ENCODE peak calls at places on chromosomes 1 and 21, in nine cellular contexts. R is stomach, V is BJ, J is fibroblast of lung, O is ovary, L is lower leg skin, A is endothelial cell of umbilical vein, Z is IMR-90, M is psoas muscle. Q is an unnamed sample.

GRCh38 chr21:45098867-45099266 is 24.5 kb downstream of the ADARB1 start:
- DNase-seq in J (no peak), O (no peak), Z (no peak), R (no peak), M (no peak), V (no peak), A (peak), L (no peak), Q (peak)

GRCh38 chr21:45255381-45256020 is 32.2 kb downstream of the POFUT2 start:
- DNase-seq in R (no peak), L (no peak), V (no peak), J (no peak), O (no peak), M (peak), Z (no peak), A (no peak), Q (no peak)

GRCh38 chr1:1198423-1199140 is 7.8 kb downstream of the TNFRSF18 start:
- DNase-seq in V (no peak), M (peak), Z (no peak), J (no peak), O (peak), A (no peak), L (no peak), R (no peak), Q (no peak)

GRCh38 chr1:97654866-97655265 is 266.0 kb downstream of the DPYD start:
- DNase-seq in J (no peak), M (no peak), Z (no peak), R (no peak), L (no peak), V (no peak), O (no peak), A (no peak), Q (no peak)

GRCh38 chr1:34985063-34985770 is at the start of gene TMEM35B:
- DNase-seq in L (peak), Z (peak), J (peak), O (peak), A (peak), V (no peak), M (peak), R (peak), Q (peak)

GRCh38 chr1:98323906-98324358 is 337.6 kb upstream of the SNX7 start:
- DNase-seq in Z (peak), L (no peak), M (no peak), O (no peak), J (peak), A (peak), R (peak), V (peak), Q (peak)

GRCh38 chr21:29296452-29296851 is 2.3 kb upstream of the BACH1 start:
- DNase-seq in A (no peak), V (no peak), J (no peak), R (no peak), L (no peak), M (no peak), O (no peak), Z (no peak), Q (no peak)

GRCh38 chr1:100597069-100597741 is 59.3 kb downstream of the GPR88 start:
- DNase-seq in O (no peak), R (no peak), Z (peak), J (peak), L (no peak), M (no peak), V (peak), A (peak), Q (peak)

GRCh38 chr21:33541105-33541711 is 709 bp downstream of the GART start:
- DNase-seq in A (no peak), R (no peak), V (no peak), M (no peak), J (peak), O (peak), Z (peak), L (no peak), Q (peak)

GRCh38 chr1:157091668-157092273 is 7.8 kb downstream of the ETV3L start:
- DNase-seq in V (no peak), O (no peak), R (no peak), L (no peak), Z (no peak), M (no peak), J (no peak), A (no peak), Q (no peak)

GRCh38 chr1:230495891-230496385 is 69.8 kb upstream of the PGBD5 start:
- DNase-seq in L (no peak), V (no peak), Z (no peak), A (no peak), M (no peak), R (peak), J (no peak), O (no peak), Q (peak)

GRCh38 chr1:45536886-45537285 is 13.7 kb upstream of the AKR1A1 start:
- DNase-seq in R (no peak), A (no peak), O (no peak), V (no peak), M (no peak), L (no peak), Z (no peak), J (no peak), Q (no peak)

GRCh38 chr1:157154940-157155514 is 16.8 kb upstream of the ETV3 start:
- DNase-seq in L (no peak), A (peak), M (peak), J (peak), V (no peak), O (peak), Z (peak), R (peak), Q (peak)

GRCh38 chr1:184889902-184890301 is 84.4 kb downstream of the NIBAN1 start:
- DNase-seq in A (no peak), Z (no peak), R (no peak), V (no peak), L (no peak), M (no peak), O (no peak), J (no peak), Q (no peak)

GRCh38 chr1:111592389-111593361 is 26.9 kb upstream of the RAP1A start:
- DNase-seq in Z (peak), V (peak), A (peak), M (peak), O (peak), J (peak), L (peak), R (peak), Q (peak)

GRCh38 chr1:66981679-66982078 is 56.9 kb downstream of the MIER1 start:
- DNase-seq in Z (peak), V (no peak), R (no peak), O (no peak), L (no peak), M (no peak), A (no peak), J (peak), Q (peak)

GRCh38 chr1:94522304-94522703 is 19.3 kb downstream of the F3 start:
- DNase-seq in R (no peak), Z (peak), A (peak), L (no peak), O (no peak), M (no peak), J (peak), V (no peak), Q (peak)

GRCh38 chr1:1833916-1834325 is 55.7 kb upstream of the NADK start:
- DNase-seq in M (no peak), O (no peak), L (no peak), Z (peak), A (no peak), R (no peak), J (no peak), V (no peak), Q (no peak)

GRCh38 chr1:224542783-224543440 is 73.2 kb upstream of the CNIH3 start:
- DNase-seq in O (no peak), Z (peak), R (no peak), V (peak), A (peak), L (no peak), J (peak), M (no peak), Q (peak)

GRCh38 chr21:27480841-27481261 is 514.0 kb upstream of the ADAMTS5 start:
- DNase-seq in L (no peak), Z (peak), O (no peak), V (no peak), J (no peak), A (no peak), R (no peak), M (no peak), Q (peak)

GRCh38 chr1:228140724-228141081 is 624 bp downstream of the GUK1 start:
- DNase-seq in J (no peak), Z (no peak), R (no peak), M (no peak), V (no peak), A (no peak), L (no peak), O (no peak), Q (peak)

GRCh38 chr1:4965346-4965726 is 310.9 kb downstream of the AJAP1 start:
- DNase-seq in Z (no peak), M (no peak), L (no peak), A (no peak), R (no peak), O (no peak), J (no peak), V (no peak), Q (no peak)

GRCh38 chr1:87555366-87555765 is 226.7 kb downstream of the LMO4 start:
- DNase-seq in V (no peak), O (no peak), R (no peak), Z (no peak), M (no peak), L (no peak), J (no peak), A (no peak), Q (no peak)

GRCh38 chr1:221105578-221105977 is 226.3 kb downstream of the HLX start:
- DNase-seq in L (no peak), A (no peak), J (no peak), V (no peak), M (no peak), Z (no peak), O (no peak), R (no peak), Q (no peak)

GRCh38 chr1:116557323-116557878 is 13.4 kb downstream of the CD58 start:
- DNase-seq in Z (no peak), V (no peak), J (no peak), A (no peak), M (no peak), R (no peak), O (no peak), L (no peak), Q (no peak)
- H3K4me3 ChIP-seq in Z (no peak), V (no peak), J (no peak), A (no peak), M (no peak), R (no peak), O (no peak), L (no peak), Q (no peak)

GRCh38 chr1:91026777-91027176 is 4.9 kb upstream of the ZNF644 start:
- DNase-seq in V (no peak), A (peak), J (peak), L (no peak), R (no peak), Z (peak), O (no peak), M (no peak), Q (peak)
- TF ChIP-seq CTCF in V (peak), A (no peak), J (peak), L (no peak), R (no peak), Z (peak), O (no peak), M (no peak), Q (peak)

GRCh38 chr1:200958597-200958996 is 63.9 kb downstream of the INAVA start:
- DNase-seq in Z (no peak), O (no peak), V (no peak), R (no peak), M (no peak), A (no peak), L (peak), J (no peak), Q (no peak)
- H3K4me3 ChIP-seq in Z (no peak), O (no peak), V (no peak), R (no peak), M (no peak), A (no peak), L (no peak), J (no peak), Q (no peak)

GRCh38 chr1:7538033-7538432 is 233.1 kb upstream of the VAMP3 start:
- DNase-seq in Z (peak), V (no peak), M (peak), A (peak), R (no peak), O (no peak), J (peak), L (no peak), Q (no peak)

GRCh38 chr1:7540816-7541215 is 230.3 kb upstream of the VAMP3 start:
- DNase-seq in L (no peak), J (no peak), A (no peak), R (no peak), M (peak), Z (no peak), V (no peak), O (no peak), Q (no peak)

GRCh38 chr1:7536891-7537591 is 234.1 kb upstream of the VAMP3 start:
- DNase-seq in O (no peak), R (no peak), J (no peak), Z (no peak), A (no peak), L (no peak), V (no peak), M (peak), Q (no peak)

GRCh38 chr1:7539772-7540175 is 231.3 kb upstream of the VAMP3 start:
- DNase-seq in J (no peak), V (no peak), L (no peak), M (peak), O (no peak), A (peak), Z (peak), R (peak), Q (no peak)

GRCh38 chr1:7538849-7539771 is 232.0 kb upstream of the VAMP3 start:
- DNase-seq in Z (no peak), L (no peak), A (no peak), V (no peak), J (no peak), R (no peak), O (no peak), M (peak), Q (no peak)
- TF ChIP-seq CTCF in Z (no peak), L (no peak), A (no peak), V (no peak), J (peak), R (no peak), O (no peak), M (no peak), Q (no peak)

GRCh38 chr1:222767152-222767571 is 30.2 kb downstream of the FAM177B start:
- DNase-seq in O (no peak), A (no peak), J (no peak), R (no peak), V (no peak), M (no peak), L (no peak), Z (no peak), Q (no peak)

GRCh38 chr1:222757673-222758268 is 20.8 kb downstream of the FAM177B start:
- DNase-seq in Z (no peak), A (no peak), V (no peak), M (no peak), J (peak), O (no peak), R (no peak), L (no peak), Q (peak)

DNA sequence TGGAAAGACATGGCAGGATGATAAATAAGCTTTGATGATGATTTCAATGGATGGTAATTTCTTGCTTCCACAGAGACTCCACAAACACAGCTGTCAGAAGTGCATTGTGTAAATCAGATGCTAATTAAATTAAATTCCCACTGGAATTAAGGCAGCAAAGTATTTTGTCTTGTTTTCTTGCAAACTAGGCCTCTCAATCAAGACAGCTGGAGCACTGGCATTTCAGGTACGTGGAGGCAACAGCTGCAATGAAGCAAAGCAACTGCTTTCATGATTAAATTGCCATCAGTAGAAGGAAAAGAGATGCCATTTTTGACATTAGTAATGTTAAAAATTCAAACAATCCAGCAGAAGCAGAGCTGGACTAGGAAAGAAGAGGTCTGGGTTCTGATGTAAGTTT is 24.2 kb downstream of the FAM177B start:
- DNase-seq in R (no peak), O (no peak), M (no peak), A (no peak), V (no peak), J (no peak), Z (no peak), L (no peak), Q (no peak)
- H3K4me3 ChIP-seq in R (no peak), O (no peak), M (no peak), A (no peak), V (no peak), J (no peak), Z (no peak), L (no peak), Q (no peak)

DNA sequence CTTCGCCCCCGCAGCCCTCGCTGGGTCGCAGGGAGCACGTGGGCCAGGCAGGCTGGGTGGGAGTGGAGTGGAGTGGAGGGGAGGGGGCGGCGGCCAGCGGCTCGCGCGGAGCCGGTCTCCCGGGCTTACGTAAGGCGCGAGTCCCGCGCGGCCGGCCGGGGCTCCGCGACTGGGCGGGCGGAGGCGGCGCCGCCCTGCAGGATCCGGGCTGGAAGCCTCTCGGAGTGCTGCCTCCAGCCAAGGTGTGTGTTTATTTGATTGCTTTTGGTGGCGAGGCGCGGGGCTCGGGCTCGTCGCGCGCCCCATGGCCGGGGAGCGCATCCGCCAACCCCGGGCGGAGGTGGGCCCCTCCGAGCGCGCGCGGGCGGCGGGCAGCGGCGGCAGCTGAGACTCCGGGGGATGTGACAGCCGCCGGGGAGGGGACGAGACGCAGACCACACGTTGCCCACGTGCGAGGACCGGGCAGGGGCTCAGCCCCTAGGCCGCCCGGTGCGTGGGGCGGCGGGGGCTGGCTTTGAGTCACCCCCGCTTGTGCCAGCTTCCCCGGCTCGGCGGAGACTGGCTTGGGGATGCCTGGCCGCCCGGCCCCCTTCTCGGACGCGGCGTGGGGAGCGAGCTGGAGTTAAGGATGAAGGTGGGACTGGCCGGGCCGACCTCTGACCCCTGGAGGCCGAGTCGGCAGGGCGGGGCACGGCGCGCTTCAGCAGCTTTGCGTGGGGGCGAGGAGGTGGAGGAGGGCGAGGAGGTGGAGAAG is 402 bp upstream of the AK4 start:
- DNase-seq in M (peak), L (peak), O (peak), A (peak), J (no peak), Z (no peak), R (peak), V (no peak), Q (no peak)
- TF ChIP-seq CTCF in M (no peak), L (no peak), O (no peak), A (no peak), J (no peak), Z (no peak), R (no peak), V (no peak), Q (no peak)

Q was measured in fibroblast of villous mesenchyme.